ENCODE peak calls at places on chromosomes 5 and 9, in nine cellular contexts. O is substantia nigra; Z is ovary; N is heart right ventricle; H is thoracic aorta; E is CD8-positive, alpha-beta memory T cell; R is cardiac muscle cell; F is CD4-positive, alpha-beta T cell; C is brain microvascular endothelial cell. Q is an unnamed sample.

GRCh38 chr5:6705088-6705487 is 8.1 kb upstream of the TENT4A start:
- DNase-seq in E (no peak), Z (no peak), R (no peak), N (no peak), C (no peak), F (no peak), O (no peak), H (no peak), Q (no peak)

GRCh38 chr5:173094012-173094661 is 38.0 kb downstream of the CREBRF start:
- DNase-seq in E (no peak), R (peak; percentile 90), C (peak; percentile 66), Z (no peak), H (no peak), F (no peak), O (no peak), N (no peak), Q (no peak)

GRCh38 chr9:127966416-127967150 is 14.2 kb downstream of the EEIG1 start:
- DNase-seq in R (no peak), Z (no peak), E (no peak), F (no peak), N (no peak), O (no peak), C (no peak), H (no peak), Q (no peak)

GRCh38 chr9:130291474-130291873 is 25.9 kb downstream of the HMCN2 start:
- DNase-seq in F (no peak), N (no peak), R (no peak), C (no peak), E (no peak), O (no peak), Z (no peak), H (no peak), Q (no peak)

GRCh38 chr9:137167113-137167751 is 2.6 kb downstream of the LRRC26 start:
- DNase-seq in C (no peak), E (no peak), H (no peak), O (no peak), N (no peak), F (no peak), Z (no peak), R (no peak), Q (no peak)

GRCh38 chr9:78029601-78030552 is 1.7 kb downstream of the GNAQ start:
- DNase-seq in H (no peak), F (no peak), E (peak; percentile 19), R (peak; percentile 50), C (no peak), Z (no peak), N (no peak), O (no peak), Q (no peak)

GRCh38 chr5:32323741-32324140 is 11.0 kb upstream of the MTMR12 start:
- DNase-seq in Z (no peak), N (no peak), H (no peak), E (no peak), R (no peak), O (no peak), F (no peak), C (no peak), Q (no peak)

GRCh38 chr5:111954516-111955337 is 197.7 kb upstream of the NREP start:
- DNase-seq in R (no peak), H (no peak), N (no peak), C (peak; percentile 42), O (no peak), Z (no peak), E (no peak), F (no peak), Q (no peak)

GRCh38 chr9:114621975-114622609 is 11.0 kb downstream of the TMEM268 start:
- DNase-seq in R (peak; percentile 87), Z (peak; percentile 52), E (no peak), N (no peak), F (no peak), C (peak; percentile 42), H (no peak), O (no peak), Q (no peak)

GRCh38 chr9:127923771-127924170 is 6.8 kb downstream of the PIP5KL1 start:
- DNase-seq in R (peak; percentile 71), Z (no peak), F (no peak), N (no peak), E (no peak), O (no peak), H (no peak), C (peak; percentile 96), Q (no peak)

GRCh38 chr9:21854594-21854993 is 52.2 kb downstream of the MTAP start:
- DNase-seq in O (no peak), R (peak; percentile 77), H (no peak), C (peak; percentile 70), E (no peak), Z (no peak), F (no peak), N (no peak), Q (no peak)

GRCh38 chr9:21856301-21857094 is 54.1 kb downstream of the MTAP start:
- DNase-seq in R (no peak), Z (no peak), C (no peak), O (no peak), F (no peak), N (no peak), H (no peak), E (no peak), Q (no peak)

GRCh38 chr9:21853414-21853813 is 51.0 kb downstream of the MTAP start:
- DNase-seq in R (no peak), C (no peak), E (no peak), F (no peak), Z (no peak), N (no peak), H (no peak), O (no peak), Q (no peak)

GRCh38 chr9:21852751-21853150 is 50.3 kb downstream of the MTAP start:
- DNase-seq in F (no peak), Z (no peak), O (no peak), N (no peak), H (no peak), C (no peak), E (no peak), R (no peak), Q (no peak)

GRCh38 chr9:21854119-21854518 is 51.7 kb downstream of the MTAP start:
- DNase-seq in R (no peak), E (no peak), C (no peak), N (no peak), Z (no peak), H (no peak), O (no peak), F (no peak), Q (no peak)
- H3K27ac ChIP-seq in R (no peak overlapping the region), E (no peak overlapping the region), C (peak overlapping the region; percentile 6), N (no peak overlapping the region), Z (no peak overlapping the region), H (no peak overlapping the region), O (no peak overlapping the region), F (no peak overlapping the region), Q (no peak overlapping the region)

GRCh38 chr9:23686257-23686656 is 139.8 kb downstream of the ELAVL2 start:
- DNase-seq in O (no peak), E (no peak), Z (no peak), F (no peak), R (no peak), N (no peak), H (no peak), C (no peak), Q (no peak)
- H3K27ac ChIP-seq in O (no peak overlapping the region), E (no peak overlapping the region), Z (no peak overlapping the region), F (no peak overlapping the region), R (no peak overlapping the region), N (no peak overlapping the region), H (no peak overlapping the region), C (no peak overlapping the region), Q (no peak overlapping the region)

GRCh38 chr9:108351571-108351970 is 504.2 kb downstream of the ACTL7B start:
- DNase-seq in R (no peak), E (no peak), C (no peak), N (no peak), O (no peak), F (no peak), Z (no peak), H (no peak), Q (no peak)
- H3K27ac ChIP-seq in R (no peak overlapping the region), E (no peak overlapping the region), C (no peak overlapping the region), N (no peak overlapping the region), O (no peak overlapping the region), F (no peak overlapping the region), Z (no peak overlapping the region), H (no peak overlapping the region), Q (no peak overlapping the region)

GRCh38 chr9:121298016-121298538 is 30.1 kb downstream of the GSN start:
- DNase-seq in R (no peak), C (no peak), Z (peak; percentile 31), O (no peak), H (no peak), F (no peak), N (no peak), E (no peak), Q (no peak)
- H3K27ac ChIP-seq in R (peak overlapping the region; percentile 88), C (no peak overlapping the region), Z (peak overlapping the region; percentile 85), O (peak overlapping the region; percentile 95), H (peak overlapping the region; percentile 88), F (no peak overlapping the region), N (peak overlapping the region; percentile 96), E (no peak overlapping the region), Q (peak overlapping the region; percentile 91)

GRCh38 chr5:98296426-98296825 is 477.0 kb upstream of the RGMB start:
- DNase-seq in H (no peak), F (no peak), R (peak; percentile 45), O (no peak), Z (no peak), E (no peak), N (no peak), C (peak; percentile 42), Q (no peak)

GRCh38 chr5:98299435-98299834 is 474.0 kb upstream of the RGMB start:
- DNase-seq in C (no peak), E (no peak), R (no peak), F (no peak), Z (no peak), H (no peak), N (no peak), O (no peak), Q (no peak)

GRCh38 chr5:98301567-98301966 is 471.9 kb upstream of the RGMB start:
- DNase-seq in Z (no peak), E (no peak), N (no peak), R (no peak), C (no peak), O (no peak), H (no peak), F (no peak), Q (no peak)
- H3K27ac ChIP-seq in Z (no peak overlapping the region), E (no peak overlapping the region), N (no peak overlapping the region), R (no peak overlapping the region), C (no peak overlapping the region), O (no peak overlapping the region), H (no peak overlapping the region), F (no peak overlapping the region), Q (no peak overlapping the region)

GRCh38 chr9:34638138-34638445 is 505 bp upstream of the SIGMAR1 start:
- DNase-seq in E (no peak), H (no peak), O (no peak), C (no peak), F (no peak), Z (no peak), N (no peak), R (no peak), Q (no peak)
- H3K27ac ChIP-seq in E (peak overlapping the region; percentile 41), H (peak overlapping the region; percentile 74), O (peak overlapping the region; percentile 91), C (no peak overlapping the region), F (peak overlapping the region; percentile 72), Z (peak overlapping the region; percentile 77), N (peak overlapping the region; percentile 85), R (no peak overlapping the region), Q (peak overlapping the region; percentile 86)

Q was measured in caudate nucleus.